ENCODE peak calls at places on chromosome 17, in four cellular contexts. One of them, this sample, is unnamed.

GRCh38 chr17:64247836-64248235 is 15.2 kb downstream of the TEX2 start:
- DNase-seq in MM.1S: no peak
- DNase-seq in GM12878: no peak
- DNase-seq in AG04450: no peak
- DNase-seq in this sample: no peak

GRCh38 chr17:45161288-45162021 is at the start of gene HEXIM2:
- DNase-seq in MM.1S: peak
- DNase-seq in GM12878: peak
- DNase-seq in AG04450: peak
- DNase-seq in this sample: peak

GRCh38 chr17:21540502-21540901 is 151.8 kb upstream of the KCNJ18 start:
- DNase-seq in MM.1S: no peak
- DNase-seq in GM12878: no peak
- DNase-seq in AG04450: no peak
- DNase-seq in this sample: no peak

GRCh38 chr17:1792495-1793446 is 30.9 kb downstream of the SERPINF1 start:
- DNase-seq in MM.1S: no peak
- DNase-seq in GM12878: no peak
- DNase-seq in AG04450: no peak
- DNase-seq in this sample: no peak

GRCh38 chr17:48240562-48241130 is 133.1 kb downstream of the SNX11 start:
- DNase-seq in MM.1S: no peak
- DNase-seq in GM12878: no peak
- DNase-seq in AG04450: no peak
- DNase-seq in this sample: no peak

GRCh38 chr17:34763727-34764665 is 184.6 kb downstream of the TMEM132E start:
- DNase-seq in MM.1S: no peak
- DNase-seq in GM12878: no peak
- DNase-seq in AG04450: no peak
- DNase-seq in this sample: peak

GRCh38 chr17:15981208-15981607 is 18.3 kb downstream of the ZSWIM7 start:
- DNase-seq in MM.1S: no peak
- DNase-seq in GM12878: peak
- DNase-seq in AG04450: no peak
- DNase-seq in this sample: no peak

GRCh38 chr17:17685775-17686291 is 4.6 kb downstream of the RAI1 start:
- DNase-seq in MM.1S: no peak
- DNase-seq in GM12878: no peak
- DNase-seq in AG04450: peak
- DNase-seq in this sample: peak

GRCh38 chr17:66395961-66396360 is 93.5 kb downstream of the PRKCA start:
- DNase-seq in MM.1S: no peak
- DNase-seq in GM12878: no peak
- DNase-seq in AG04450: no peak
- DNase-seq in this sample: no peak

GRCh38 chr17:2174048-2174447 is 119.1 kb downstream of the HIC1 start:
- DNase-seq in MM.1S: no peak
- DNase-seq in GM12878: no peak
- DNase-seq in AG04450: no peak
- DNase-seq in this sample: no peak

GRCh38 chr17:31433091-31433790 is 41.8 kb downstream of the RAB11FIP4 start:
- DNase-seq in MM.1S: peak
- DNase-seq in GM12878: no peak
- DNase-seq in AG04450: no peak
- DNase-seq in this sample: no peak

GRCh38 chr17:64772845-64773299 is 110.8 kb upstream of the SMURF2 start:
- DNase-seq in MM.1S: no peak
- DNase-seq in GM12878: no peak
- DNase-seq in AG04450: no peak
- DNase-seq in this sample: no peak

GRCh38 chr17:39668141-39668924 is at the start of gene PNMT:
- DNase-seq in MM.1S: peak
- DNase-seq in GM12878: no peak
- DNase-seq in AG04450: no peak
- DNase-seq in this sample: no peak

GRCh38 chr17:16406742-16407674 is 8.4 kb upstream of the TRPV2 start:
- DNase-seq in MM.1S: no peak
- DNase-seq in GM12878: peak
- DNase-seq in AG04450: no peak
- DNase-seq in this sample: no peak

GRCh38 chr17:17190188-17190587 is 15.9 kb downstream of the PLD6 start:
- DNase-seq in MM.1S: no peak
- DNase-seq in GM12878: no peak
- DNase-seq in AG04450: no peak
- DNase-seq in this sample: no peak

GRCh38 chr17:45146616-45147101 is 1.6 kb upstream of the HEXIM1 start:
- DNase-seq in MM.1S: no peak
- DNase-seq in GM12878: no peak
- DNase-seq in AG04450: no peak
- DNase-seq in this sample: no peak

GRCh38 chr17:78839762-78840529 is 668 bp downstream of the USP36 start:
- DNase-seq in MM.1S: peak
- DNase-seq in GM12878: no peak
- DNase-seq in AG04450: no peak
- DNase-seq in this sample: no peak

GRCh38 chr17:78840530-78840779 is 159 bp downstream of the USP36 start:
- DNase-seq in MM.1S: no peak
- DNase-seq in GM12878: no peak
- DNase-seq in AG04450: no peak
- DNase-seq in this sample: no peak

GRCh38 chr17:78839173-78839761 is 1.3 kb downstream of the USP36 start:
- DNase-seq in MM.1S: peak
- DNase-seq in GM12878: no peak
- DNase-seq in AG04450: no peak
- DNase-seq in this sample: no peak

GRCh38 chr17:78838574-78839005 is 2.0 kb downstream of the USP36 start:
- DNase-seq in MM.1S: no peak
- DNase-seq in GM12878: no peak
- DNase-seq in AG04450: no peak
- DNase-seq in this sample: no peak

DNA sequence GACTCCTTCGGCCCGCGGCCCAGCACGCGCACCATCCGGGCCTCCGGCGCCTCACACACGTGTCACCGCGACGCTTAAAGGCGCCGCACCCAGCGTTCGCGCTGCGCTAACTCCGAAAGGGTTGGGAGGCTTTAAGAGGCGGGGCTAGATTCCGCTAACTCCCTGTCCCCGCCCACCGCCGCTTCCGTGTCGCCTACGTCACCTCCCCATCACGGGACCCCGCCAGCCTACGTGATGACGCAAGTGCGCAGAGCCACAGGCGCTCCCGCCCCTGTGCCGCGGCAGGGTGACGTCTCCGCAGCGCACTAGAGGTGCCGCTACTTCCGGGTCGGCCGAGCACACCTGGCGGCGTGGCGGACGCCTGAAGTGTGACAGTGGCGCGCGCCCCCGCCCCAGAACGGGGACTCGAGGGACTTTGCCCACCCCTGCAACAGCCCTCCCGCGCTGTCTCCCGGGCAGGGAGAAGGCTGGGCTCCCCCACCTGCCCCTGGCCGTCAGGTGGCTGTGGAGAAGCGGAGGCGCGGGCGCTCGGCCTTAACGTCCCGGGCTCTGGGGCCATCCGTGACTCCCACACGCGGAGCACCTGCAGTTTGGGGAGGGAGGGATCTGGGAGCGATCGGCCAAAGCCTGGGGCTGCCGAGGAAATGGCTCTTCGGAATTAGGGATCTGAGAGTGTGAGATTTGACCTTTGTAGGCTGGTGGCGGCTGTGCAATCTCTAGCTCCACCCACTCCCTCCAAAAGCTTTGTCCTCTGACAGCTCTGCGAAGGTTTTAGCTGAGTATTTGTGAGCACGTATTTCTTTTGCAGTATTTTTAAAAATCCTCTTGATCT is at the start of gene USP36:
- DNase-seq in MM.1S: peak
- DNase-seq in GM12878: peak
- DNase-seq in AG04450: peak
- DNase-seq in this sample: peak
- H3K4me3 ChIP-seq in MM.1S: peak
- H3K4me3 ChIP-seq in GM12878: peak
- H3K4me3 ChIP-seq in AG04450: peak
- H3K4me3 ChIP-seq in this sample: peak

GRCh38 chr17:57084361-57084801 is 665 bp upstream of the AKAP1 start:
- DNase-seq in MM.1S: no peak
- DNase-seq in GM12878: no peak
- DNase-seq in AG04450: no peak
- DNase-seq in this sample: no peak

GRCh38 chr17:57086069-57086930 is 1.3 kb downstream of the AKAP1 start:
- DNase-seq in MM.1S: peak
- DNase-seq in GM12878: no peak
- DNase-seq in AG04450: no peak
- DNase-seq in this sample: no peak

GRCh38 chr17:57088298-57088697 is 3.3 kb downstream of the AKAP1 start:
- DNase-seq in MM.1S: no peak
- DNase-seq in GM12878: no peak
- DNase-seq in AG04450: no peak
- DNase-seq in this sample: no peak

GRCh38 chr17:57085448-57086068 is 512 bp downstream of the AKAP1 start:
- DNase-seq in MM.1S: peak
- DNase-seq in GM12878: no peak
- DNase-seq in AG04450: no peak
- DNase-seq in this sample: no peak

DNA sequence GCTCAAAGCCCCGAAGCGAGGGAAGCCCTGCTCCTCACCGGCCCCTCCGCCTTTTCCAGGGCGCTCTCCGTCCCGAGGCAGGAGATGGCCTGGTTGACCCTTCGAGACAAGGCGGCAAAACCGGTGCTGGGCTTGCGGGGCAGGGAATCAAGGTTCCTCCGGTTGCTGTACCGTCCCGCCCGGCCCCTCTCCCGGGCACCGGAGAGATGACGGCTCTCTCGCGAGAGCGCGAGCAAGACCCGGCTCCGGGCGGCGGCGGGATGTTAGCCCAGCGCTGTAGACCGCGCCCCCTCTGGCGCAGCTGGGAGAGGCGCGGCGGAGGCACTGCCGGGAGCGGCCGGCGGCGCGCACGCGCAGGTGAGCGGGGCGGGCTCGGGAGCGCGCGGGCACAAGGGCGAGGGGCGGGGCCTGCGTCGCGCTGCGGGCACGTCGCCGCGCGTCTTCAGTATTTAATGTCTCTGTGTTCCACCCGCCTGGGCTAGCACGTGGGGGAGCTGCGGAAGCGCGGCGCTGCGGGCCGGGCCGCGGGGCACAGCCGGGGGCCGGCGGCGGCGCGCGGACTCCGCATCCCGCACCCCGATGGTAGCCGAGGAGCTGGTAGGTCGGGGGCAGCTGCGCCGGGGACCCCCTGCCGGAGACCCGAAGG is at the start of gene AKAP1:
- DNase-seq in MM.1S: peak
- DNase-seq in GM12878: peak
- DNase-seq in AG04450: peak
- DNase-seq in this sample: no peak
- TF ChIP-seq CTCF in MM.1S: peak
- TF ChIP-seq CTCF in GM12878: no peak
- TF ChIP-seq CTCF in AG04450: peak
- TF ChIP-seq CTCF in this sample: no peak

DNA sequence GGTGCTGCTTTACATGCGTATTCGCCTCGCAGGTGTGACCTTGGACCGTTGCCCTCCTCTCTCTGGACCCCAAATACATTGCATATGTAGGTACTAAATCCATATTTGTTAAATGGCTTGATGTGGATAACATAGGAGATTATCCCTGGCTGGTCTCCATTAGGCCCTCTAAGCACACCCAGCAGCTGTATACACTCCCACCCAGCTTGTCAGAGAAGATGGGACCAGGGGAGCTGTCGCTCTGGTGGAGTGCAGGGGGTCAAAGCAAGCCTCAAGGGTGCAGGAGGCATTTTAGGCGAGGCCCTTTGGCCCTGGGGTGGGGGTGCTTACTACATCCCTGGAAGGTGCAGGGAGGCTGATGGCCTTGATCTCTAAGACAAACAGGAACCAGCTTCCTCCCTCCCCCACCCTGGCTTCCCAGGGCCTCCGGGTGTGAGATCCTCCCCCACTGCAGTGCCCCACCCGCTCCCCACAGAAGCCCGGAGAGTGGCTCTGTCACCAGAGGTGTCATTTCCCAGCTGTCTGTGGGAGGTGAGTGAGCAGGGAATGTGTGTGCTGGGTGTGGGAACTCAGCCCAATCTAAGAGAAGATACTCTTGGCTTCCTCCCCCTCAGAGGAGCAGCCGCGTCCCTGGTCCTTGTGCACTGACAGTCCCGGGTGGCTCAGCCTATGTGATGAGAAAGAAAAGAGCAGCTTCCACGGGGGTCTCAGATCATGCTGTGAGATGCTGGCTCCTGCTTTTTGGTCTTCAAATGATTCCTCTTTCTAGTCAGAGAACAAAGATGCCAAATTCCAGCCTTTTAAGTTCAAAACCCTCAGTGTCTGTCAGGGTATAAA is 1.4 kb upstream of the VAMP2 start:
- DNase-seq in MM.1S: no peak
- DNase-seq in GM12878: no peak
- DNase-seq in AG04450: no peak
- DNase-seq in this sample: no peak
- H3K4me3 ChIP-seq in MM.1S: no peak
- H3K4me3 ChIP-seq in GM12878: no peak
- H3K4me3 ChIP-seq in AG04450: no peak
- H3K4me3 ChIP-seq in this sample: no peak

GRCh38 chr17:72562628-72563188 is 441.9 kb downstream of the SOX9 start:
- DNase-seq in MM.1S: no peak
- DNase-seq in GM12878: no peak
- DNase-seq in AG04450: no peak
- DNase-seq in this sample: no peak

GRCh38 chr17:72560303-72561247 is 439.8 kb downstream of the SOX9 start:
- DNase-seq in MM.1S: peak
- DNase-seq in GM12878: no peak
- DNase-seq in AG04450: no peak
- DNase-seq in this sample: no peak

GRCh38 chr17:72558971-72559476 is 438.2 kb downstream of the SOX9 start:
- DNase-seq in MM.1S: no peak
- DNase-seq in GM12878: no peak
- DNase-seq in AG04450: no peak
- DNase-seq in this sample: no peak

GRCh38 chr17:72561680-72562079 is 440.9 kb downstream of the SOX9 start:
- DNase-seq in MM.1S: no peak
- DNase-seq in GM12878: no peak
- DNase-seq in AG04450: no peak
- DNase-seq in this sample: no peak

DNA sequence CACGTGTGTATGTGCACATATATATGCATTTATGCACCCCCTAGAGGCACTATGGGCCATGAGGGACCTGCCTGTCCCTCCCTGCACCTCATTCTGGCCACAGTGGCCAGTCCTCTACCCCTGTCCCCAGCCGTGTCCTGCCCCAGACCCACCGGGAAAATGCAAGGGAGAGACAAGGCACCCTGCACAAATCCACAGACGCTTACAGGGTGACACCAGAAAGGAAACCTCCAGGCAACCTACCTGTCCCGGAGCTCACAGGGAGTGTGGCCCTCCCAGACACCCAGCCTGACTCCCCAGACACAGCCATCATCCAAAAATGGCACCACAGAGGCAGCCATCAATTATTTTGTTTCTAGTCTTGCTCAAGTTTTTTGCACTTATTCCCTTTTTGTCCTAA is 440.4 kb downstream of the SOX9 start:
- DNase-seq in MM.1S: no peak
- DNase-seq in GM12878: no peak
- DNase-seq in AG04450: no peak
- DNase-seq in this sample: no peak
- TF ChIP-seq CTCF in MM.1S: no peak
- TF ChIP-seq CTCF in GM12878: no peak
- TF ChIP-seq CTCF in AG04450: no peak
- TF ChIP-seq CTCF in this sample: no peak

This sample was measured in epithelial cell of proximal tubule.